ENCODE peak calls at places on chromosomes 12 and 14, in nine cellular contexts. K is left ventricle myocardium inferior; V is GM06990; J is adipocyte; R is cortex of kidney; Z is activated T-cell treated with anti-CD3 and anti-CD28 coated beads, Interleukin-2, amount 50 U/mL, for 24 hours; E is stimulated activated CD4-positive, alpha-beta T cell treated with anti-CD3 and anti-CD28 coated beads, Interleukin-12 subunit alpha, Interleukin-12 subunit beta, amount 100 ng/mL, for 4 hours; Q is A172; O is anterior cingulate cortex. B is an unnamed sample.

GRCh38 chr14:34994668-34995067 is 11.9 kb downstream of the SRP54 start:
- DNase-seq in Z (no peak), R (no peak), E (no peak), V (no peak), J (no peak), K (no peak), Q (no peak), O (no peak), B (no peak)

GRCh38 chr14:105151838-105152793 is 16.5 kb downstream of the JAG2 start:
- DNase-seq in Z (no peak), J (no peak), K (no peak), E (no peak), R (no peak), Q (no peak), V (no peak), O (no peak), B (no peak)

GRCh38 chr12:9378430-9378835 is 170.2 kb upstream of the PZP start:
- DNase-seq in R (no peak), O (no peak), Z (no peak), K (no peak), V (no peak), Q (no peak), E (no peak), J (no peak), B (no peak)

GRCh38 chr14:77039285-77040058 is 11.0 kb upstream of the IRF2BPL start:
- DNase-seq in R (no peak), Z (no peak), Q (no peak), J (peak; percentile 87), E (no peak), K (no peak), V (no peak), O (no peak), B (no peak)

GRCh38 chr12:759628-760027 is 7.2 kb downstream of the WNK1 start:
- DNase-seq in V (no peak), J (no peak), Q (no peak), K (no peak), E (no peak), O (no peak), Z (no peak), R (no peak), B (no peak)

GRCh38 chr14:92934196-92935085 is 11.5 kb downstream of the CHGA start:
- DNase-seq in K (no peak), Z (no peak), O (no peak), J (no peak), R (no peak), V (no peak), Q (no peak), E (no peak), B (no peak)

GRCh38 chr12:96241484-96242256 is 47.5 kb downstream of the ELK3 start:
- DNase-seq in Q (no peak), E (no peak), J (no peak), V (no peak), Z (peak; percentile 45), O (peak; percentile 27), K (no peak), R (no peak), B (no peak)

GRCh38 chr12:113467514-113468364 is 3.9 kb downstream of the LHX5 start:
- DNase-seq in E (no peak), R (no peak), J (no peak), V (no peak), K (no peak), O (no peak), Q (no peak), Z (no peak), B (no peak)

GRCh38 chr12:124592481-124593160 is 25.2 kb upstream of the NCOR2 start:
- DNase-seq in O (no peak), Q (peak; percentile 51), V (no peak), K (no peak), E (no peak), Z (no peak), R (no peak), J (no peak), B (no peak)

B was measured in putamen.